ENCODE peak calls at places on chromosome 17, in seven cellular contexts. One of them, this sample, is unnamed.

GRCh38 chr17:79926002-79926307 is 86.7 kb upstream of the CBX4 start:
- DNase-seq in cardiac muscle cell: no peak
- DNase-seq in SK-N-SH: no peak
- DNase-seq in right atrium auricular region: no peak
- DNase-seq in PC-3: no peak
- DNase-seq in thoracic aorta: no peak
- DNase-seq in tibial artery: no peak
- DNase-seq in this sample: no peak

GRCh38 chr17:12545877-12546513 is 119.7 kb upstream of the MYOCD start:
- DNase-seq in cardiac muscle cell: peak; percentile 71
- DNase-seq in SK-N-SH: peak; percentile 45
- DNase-seq in right atrium auricular region: no peak
- DNase-seq in PC-3: peak; percentile 67
- DNase-seq in thoracic aorta: no peak
- DNase-seq in tibial artery: peak; percentile 31
- DNase-seq in this sample: peak; percentile 58

GRCh38 chr17:16027708-16028584 is 28.3 kb downstream of the TTC19 start:
- DNase-seq in cardiac muscle cell: peak; percentile 85
- DNase-seq in SK-N-SH: no peak
- DNase-seq in right atrium auricular region: no peak
- DNase-seq in PC-3: peak; percentile 97
- DNase-seq in thoracic aorta: no peak
- DNase-seq in tibial artery: no peak
- DNase-seq in this sample: peak; percentile 94

GRCh38 chr17:17367931-17368330 is 64.8 kb downstream of the NT5M start:
- DNase-seq in cardiac muscle cell: no peak
- DNase-seq in SK-N-SH: peak; percentile 5
- DNase-seq in right atrium auricular region: no peak
- DNase-seq in PC-3: no peak
- DNase-seq in thoracic aorta: no peak
- DNase-seq in tibial artery: no peak
- DNase-seq in this sample: no peak

GRCh38 chr17:33292184-33292980 is 713 bp downstream of the ASIC2 start:
- DNase-seq in cardiac muscle cell: peak; percentile 6
- DNase-seq in SK-N-SH: peak; percentile 81
- DNase-seq in right atrium auricular region: no peak
- DNase-seq in PC-3: no peak
- DNase-seq in thoracic aorta: no peak
- DNase-seq in tibial artery: no peak
- DNase-seq in this sample: no peak

GRCh38 chr17:40909351-40909750 is 24.3 kb upstream of the KRT20 start:
- DNase-seq in cardiac muscle cell: peak; percentile 96
- DNase-seq in SK-N-SH: peak; percentile 75
- DNase-seq in right atrium auricular region: peak; percentile 90
- DNase-seq in PC-3: peak; percentile 97
- DNase-seq in thoracic aorta: peak; percentile 55
- DNase-seq in tibial artery: peak; percentile 79
- DNase-seq in this sample: peak; percentile 94

GRCh38 chr17:67279115-67279514 is 34.1 kb upstream of the HELZ start:
- DNase-seq in cardiac muscle cell: no peak
- DNase-seq in SK-N-SH: no peak
- DNase-seq in right atrium auricular region: no peak
- DNase-seq in PC-3: no peak
- DNase-seq in thoracic aorta: no peak
- DNase-seq in tibial artery: no peak
- DNase-seq in this sample: no peak

GRCh38 chr17:1493291-1493980 is 950 bp upstream of the MYO1C start:
- DNase-seq in cardiac muscle cell: peak; percentile 23
- DNase-seq in SK-N-SH: no peak
- DNase-seq in right atrium auricular region: peak; percentile 75
- DNase-seq in PC-3: no peak
- DNase-seq in thoracic aorta: no peak
- DNase-seq in tibial artery: peak; percentile 51
- DNase-seq in this sample: no peak

GRCh38 chr17:76700627-76701470 is 9.9 kb downstream of the MXRA7 start:
- DNase-seq in cardiac muscle cell: peak; percentile 80
- DNase-seq in SK-N-SH: peak; percentile 85
- DNase-seq in right atrium auricular region: peak; percentile 92
- DNase-seq in PC-3: no peak
- DNase-seq in thoracic aorta: peak; percentile 55
- DNase-seq in tibial artery: peak; percentile 75
- DNase-seq in this sample: peak; percentile 86

GRCh38 chr17:33234930-33235685 is 58.0 kb downstream of the ASIC2 start:
- DNase-seq in cardiac muscle cell: peak; percentile 88
- DNase-seq in SK-N-SH: peak; percentile 24
- DNase-seq in right atrium auricular region: peak; percentile 74
- DNase-seq in PC-3: peak; percentile 88
- DNase-seq in thoracic aorta: peak; percentile 67
- DNase-seq in tibial artery: peak; percentile 76
- DNase-seq in this sample: peak; percentile 92

GRCh38 chr17:79951361-79952264 is 84.1 kb downstream of the TBC1D16 start:
- DNase-seq in cardiac muscle cell: peak; percentile 94
- DNase-seq in SK-N-SH: peak; percentile 48
- DNase-seq in right atrium auricular region: no peak
- DNase-seq in PC-3: no peak
- DNase-seq in thoracic aorta: no peak
- DNase-seq in tibial artery: no peak
- DNase-seq in this sample: peak; percentile 94

GRCh38 chr17:18181358-18181757 is 2.3 kb upstream of the ALKBH5 start:
- DNase-seq in cardiac muscle cell: no peak
- DNase-seq in SK-N-SH: no peak
- DNase-seq in right atrium auricular region: no peak
- DNase-seq in PC-3: peak; percentile 70
- DNase-seq in thoracic aorta: no peak
- DNase-seq in tibial artery: no peak
- DNase-seq in this sample: no peak

GRCh38 chr17:9878791-9879525 is 26.1 kb downstream of the RCVRN start:
- DNase-seq in cardiac muscle cell: peak; percentile 54
- DNase-seq in SK-N-SH: no peak
- DNase-seq in right atrium auricular region: no peak
- DNase-seq in PC-3: no peak
- DNase-seq in thoracic aorta: no peak
- DNase-seq in tibial artery: no peak
- DNase-seq in this sample: no peak

GRCh38 chr17:60079401-60079861 is 710 bp upstream of the HEATR6 start:
- DNase-seq in cardiac muscle cell: peak; percentile 50
- DNase-seq in SK-N-SH: peak; percentile 23
- DNase-seq in right atrium auricular region: no peak
- DNase-seq in PC-3: peak; percentile 58
- DNase-seq in thoracic aorta: no peak
- DNase-seq in tibial artery: no peak
- DNase-seq in this sample: no peak
- H3K27ac ChIP-seq in cardiac muscle cell: no peak overlapping the region
- H3K27ac ChIP-seq in SK-N-SH: peak overlapping the region; percentile 68
- H3K27ac ChIP-seq in right atrium auricular region: peak overlapping the region; percentile 86
- H3K27ac ChIP-seq in PC-3: peak overlapping the region; percentile 76
- H3K27ac ChIP-seq in thoracic aorta: peak overlapping the region; percentile 63
- H3K27ac ChIP-seq in tibial artery: peak overlapping the region; percentile 76
- H3K27ac ChIP-seq in this sample: peak overlapping the region; percentile 69

GRCh38 chr17:42675348-42675983 is 1.3 kb downstream of the PLEKHH3 start:
- DNase-seq in cardiac muscle cell: no peak
- DNase-seq in SK-N-SH: peak; percentile 73
- DNase-seq in right atrium auricular region: no peak
- DNase-seq in PC-3: no peak
- DNase-seq in thoracic aorta: no peak
- DNase-seq in tibial artery: no peak
- DNase-seq in this sample: no peak

GRCh38 chr17:42677012-42677857 is 441 bp upstream of the PLEKHH3 start:
- DNase-seq in cardiac muscle cell: peak; percentile 100
- DNase-seq in SK-N-SH: peak; percentile 97
- DNase-seq in right atrium auricular region: peak; percentile 100
- DNase-seq in PC-3: peak; percentile 98
- DNase-seq in thoracic aorta: peak; percentile 100
- DNase-seq in tibial artery: peak; percentile 100
- DNase-seq in this sample: peak; percentile 100

GRCh38 chr17:42675984-42676423 is 790 bp downstream of the PLEKHH3 start:
- DNase-seq in cardiac muscle cell: peak; percentile 60
- DNase-seq in SK-N-SH: peak; percentile 71
- DNase-seq in right atrium auricular region: peak; percentile 69
- DNase-seq in PC-3: peak; percentile 23
- DNase-seq in thoracic aorta: no peak
- DNase-seq in tibial artery: peak; percentile 50
- DNase-seq in this sample: no peak

GRCh38 chr17:42677921-42678781 is 1.4 kb upstream of the PLEKHH3 start:
- DNase-seq in cardiac muscle cell: peak; percentile 89
- DNase-seq in SK-N-SH: peak; percentile 90
- DNase-seq in right atrium auricular region: peak; percentile 91
- DNase-seq in PC-3: peak; percentile 80
- DNase-seq in thoracic aorta: no peak
- DNase-seq in tibial artery: peak; percentile 91
- DNase-seq in this sample: peak; percentile 82

GRCh38 chr17:42676424-42677011 is at the start of gene PLEKHH3:
- DNase-seq in cardiac muscle cell: no peak
- DNase-seq in SK-N-SH: no peak
- DNase-seq in right atrium auricular region: no peak
- DNase-seq in PC-3: no peak
- DNase-seq in thoracic aorta: no peak
- DNase-seq in tibial artery: no peak
- DNase-seq in this sample: no peak
- TF ChIP-seq CTCF in cardiac muscle cell: peak; percentile 20
- TF ChIP-seq CTCF in SK-N-SH: peak; percentile 17
- TF ChIP-seq CTCF in right atrium auricular region: peak; percentile 39
- TF ChIP-seq CTCF in PC-3: no peak
- TF ChIP-seq CTCF in thoracic aorta: no peak
- TF ChIP-seq CTCF in tibial artery: peak; percentile 9
- TF ChIP-seq CTCF in this sample: peak; percentile 14

GRCh38 chr17:77790143-77790829 is 168.2 kb upstream of the TNRC6C start:
- DNase-seq in cardiac muscle cell: no peak
- DNase-seq in SK-N-SH: no peak
- DNase-seq in right atrium auricular region: no peak
- DNase-seq in PC-3: no peak
- DNase-seq in thoracic aorta: no peak
- DNase-seq in tibial artery: no peak
- DNase-seq in this sample: no peak
- H3K27me3 ChIP-seq in cardiac muscle cell: peaks cover 64% of the 10 kb centered on the region
- H3K27me3 ChIP-seq in SK-N-SH: peaks cover 8% of the 10 kb centered on the region
- H3K27me3 ChIP-seq in right atrium auricular region: no peaks in the 10 kb centered on the region
- H3K27me3 ChIP-seq in PC-3: peaks cover 82% of the 10 kb centered on the region
- H3K27me3 ChIP-seq in thoracic aorta: no peaks in the 10 kb centered on the region
- H3K27me3 ChIP-seq in tibial artery: no peaks in the 10 kb centered on the region
- H3K27me3 ChIP-seq in this sample: peaks cover 18% of the 10 kb centered on the region

GRCh38 chr17:27269978-27270377 is 23.9 kb upstream of the WSB1 start:
- DNase-seq in cardiac muscle cell: no peak
- DNase-seq in SK-N-SH: no peak
- DNase-seq in right atrium auricular region: no peak
- DNase-seq in PC-3: no peak
- DNase-seq in thoracic aorta: no peak
- DNase-seq in tibial artery: no peak
- DNase-seq in this sample: no peak
- H3K27ac ChIP-seq in cardiac muscle cell: no peak overlapping the region
- H3K27ac ChIP-seq in SK-N-SH: no peak overlapping the region
- H3K27ac ChIP-seq in right atrium auricular region: no peak overlapping the region
- H3K27ac ChIP-seq in PC-3: no peak overlapping the region
- H3K27ac ChIP-seq in thoracic aorta: no peak overlapping the region
- H3K27ac ChIP-seq in tibial artery: no peak overlapping the region
- H3K27ac ChIP-seq in this sample: no peak overlapping the region

GRCh38 chr17:58591455-58591854 is 77.0 kb upstream of the MTMR4 start:
- DNase-seq in cardiac muscle cell: no peak
- DNase-seq in SK-N-SH: no peak
- DNase-seq in right atrium auricular region: no peak
- DNase-seq in PC-3: peak; percentile 29
- DNase-seq in thoracic aorta: no peak
- DNase-seq in tibial artery: no peak
- DNase-seq in this sample: no peak
- TF ChIP-seq CTCF in cardiac muscle cell: no peak
- TF ChIP-seq CTCF in SK-N-SH: peak; percentile 39
- TF ChIP-seq CTCF in right atrium auricular region: no peak
- TF ChIP-seq CTCF in PC-3: peak; percentile 43
- TF ChIP-seq CTCF in thoracic aorta: no peak
- TF ChIP-seq CTCF in tibial artery: no peak
- TF ChIP-seq CTCF in this sample: no peak

This sample was measured in brain microvascular endothelial cell.